ENCODE peak calls at places on chromosomes 2 and 18, in six cellular contexts. F is K562, J is gastrocnemius medialis, A is stomach, R is ascending aorta, D is fibroblast of lung. Z is an unnamed sample. For H3K4me1, the result is how much of the 10 kb centered on the place peaks cover.

GRCh38 chr2:240400319-240401161 is 34.9 kb upstream of the GPC1 start:
- DNase-seq in F (no peak), J (no peak), A (peak), R (peak), D (no peak), Z (no peak)

GRCh38 chr18:79493211-79493800 is 97.6 kb downstream of the NFATC1 start:
- DNase-seq in F (no peak), J (no peak), A (no peak), R (peak), D (no peak), Z (peak)

GRCh38 chr2:240564571-240565266 is 3.6 kb upstream of the RNPEPL1 start:
- DNase-seq in F (no peak), J (peak), A (no peak), R (no peak), D (no peak), Z (peak)

GRCh38 chr2:152587187-152587947 is 129.9 kb downstream of the PRPF40A start:
- DNase-seq in F (peak), J (no peak), A (no peak), R (no peak), D (peak), Z (no peak)

GRCh38 chr18:76307293-76307690 is 187.8 kb downstream of the ZNF516 start:
- DNase-seq in F (no peak), J (no peak), A (no peak), R (no peak), D (no peak), Z (no peak)

GRCh38 chr2:119442850-119443249 is 11.2 kb downstream of the TMEM37 start:
- DNase-seq in F (no peak), J (no peak), A (no peak), R (peak), D (no peak), Z (no peak)

GRCh38 chr2:132664096-132664495 is 5.9 kb downstream of the LYPD1 start:
- DNase-seq in F (no peak), J (no peak), A (no peak), R (no peak), D (peak), Z (no peak)

GRCh38 chr2:30193104-30193681 is 38.1 kb upstream of the LBH start:
- DNase-seq in F (peak), J (no peak), A (peak), R (no peak), D (peak), Z (no peak)

GRCh38 chr18:45874501-45875184 is 49.2 kb downstream of the SIGLEC15 start:
- DNase-seq in F (no peak), J (no peak), A (no peak), R (no peak), D (peak), Z (no peak)

GRCh38 chr2:3377279-3377611 is 373 bp downstream of the EIPR1 start:
- DNase-seq in F (no peak), J (no peak), A (no peak), R (no peak), D (peak), Z (no peak)

GRCh38 chr2:241891988-241892298 is 22.4 kb downstream of the RTP5 start:
- DNase-seq in F (no peak), J (no peak), A (no peak), R (no peak), D (no peak), Z (no peak)

GRCh38 chr2:237685408-237685807 is 58.0 kb downstream of the LRRFIP1 start:
- DNase-seq in F (no peak), J (no peak), A (no peak), R (peak), D (no peak), Z (no peak)

GRCh38 chr2:47661310-47661709 is 121.6 kb upstream of the MSH6 start:
- DNase-seq in F (no peak), J (no peak), A (no peak), R (no peak), D (no peak), Z (no peak)

GRCh38 chr2:151632993-151633592 is 101.2 kb downstream of the NEB start:
- DNase-seq in F (no peak), J (no peak), A (no peak), R (no peak), D (no peak), Z (no peak)

GRCh38 chr2:160493227-160494028 is at the start of gene RBMS1:
- DNase-seq in F (peak), J (peak), A (peak), R (peak), D (peak), Z (peak)

GRCh38 chr2:134621939-134622705 is 96.7 kb downstream of the TMEM163 start:
- DNase-seq in F (no peak), J (no peak), A (no peak), R (no peak), D (peak), Z (no peak)

GRCh38 chr18:69557246-69557781 is 156.6 kb downstream of the DOK6 start:
- DNase-seq in F (no peak), J (no peak), A (no peak), R (no peak), D (no peak), Z (no peak)

GRCh38 chr2:30439879-30440278 is 7.2 kb upstream of the LCLAT1 start:
- DNase-seq in F (no peak), J (no peak), A (no peak), R (no peak), D (no peak), Z (no peak)

GRCh38 chr18:47901624-47902362 is 28.7 kb downstream of the SMAD2 start:
- DNase-seq in F (no peak), J (no peak), A (no peak), R (no peak), D (no peak), Z (no peak)

GRCh38 chr18:47895565-47896250 is 34.8 kb downstream of the SMAD2 start:
- DNase-seq in F (no peak), J (no peak), A (no peak), R (no peak), D (no peak), Z (no peak)

GRCh38 chr18:47898696-47899095 is 31.8 kb downstream of the SMAD2 start:
- DNase-seq in F (no peak), J (no peak), A (no peak), R (no peak), D (no peak), Z (no peak)

GRCh38 chr18:47898055-47898454 is 32.4 kb downstream of the SMAD2 start:
- DNase-seq in F (no peak), J (no peak), A (no peak), R (no peak), D (no peak), Z (no peak)

GRCh38 chr18:47899107-47899840 is 31.2 kb downstream of the SMAD2 start:
- DNase-seq in F (no peak), J (no peak), A (no peak), R (no peak), D (peak), Z (no peak)
- H3K4me1 ChIP-seq in F (under half), J (under half), A (under half), R (under half), D (under half), Z (under half)

GRCh38 chr2:23544589-23545295 is 159.8 kb downstream of the KLHL29 start:
- DNase-seq in F (no peak), J (no peak), A (no peak), R (no peak), D (no peak), Z (no peak)
- H3K4me1 ChIP-seq in F (under half), J (under half), A (under half), R (under half), D (under half), Z (under half)

GRCh38 chr2:69280017-69280671 is 106.9 kb downstream of the GFPT1 start:
- DNase-seq in F (no peak), J (no peak), A (no peak), R (no peak), D (no peak), Z (no peak)
- H3K4me1 ChIP-seq in F (under half), J (under half), A (under half), R (under half), D (under half), Z (under half)

GRCh38 chr18:9153281-9153680 is 16.7 kb downstream of the ANKRD12 start:
- DNase-seq in F (no peak), J (no peak), A (no peak), R (no peak), D (no peak), Z (no peak)

GRCh38 chr18:9146224-9146623 is 9.6 kb downstream of the ANKRD12 start:
- DNase-seq in F (no peak), J (no peak), A (no peak), R (no peak), D (no peak), Z (no peak)

GRCh38 chr18:9150116-9150515 is 13.5 kb downstream of the ANKRD12 start:
- DNase-seq in F (no peak), J (no peak), A (no peak), R (no peak), D (no peak), Z (no peak)

GRCh38 chr18:9147440-9148238 is 11.1 kb downstream of the ANKRD12 start:
- DNase-seq in F (no peak), J (peak), A (no peak), R (peak), D (peak), Z (no peak)

GRCh38 chr18:9148239-9148552 is 11.6 kb downstream of the ANKRD12 start:
- DNase-seq in F (no peak), J (no peak), A (no peak), R (no peak), D (no peak), Z (no peak)
- H3K4me1 ChIP-seq in F (under half), J (half or more), A (under half), R (under half), D (under half), Z (under half)

GRCh38 chr2:236166781-236167296 is 1.3 kb downstream of the GBX2 start:
- DNase-seq in F (no peak), J (no peak), A (no peak), R (no peak), D (no peak), Z (no peak)
- H3K4me1 ChIP-seq in F (under half), J (under half), A (under half), R (under half), D (under half), Z (under half)

DNA sequence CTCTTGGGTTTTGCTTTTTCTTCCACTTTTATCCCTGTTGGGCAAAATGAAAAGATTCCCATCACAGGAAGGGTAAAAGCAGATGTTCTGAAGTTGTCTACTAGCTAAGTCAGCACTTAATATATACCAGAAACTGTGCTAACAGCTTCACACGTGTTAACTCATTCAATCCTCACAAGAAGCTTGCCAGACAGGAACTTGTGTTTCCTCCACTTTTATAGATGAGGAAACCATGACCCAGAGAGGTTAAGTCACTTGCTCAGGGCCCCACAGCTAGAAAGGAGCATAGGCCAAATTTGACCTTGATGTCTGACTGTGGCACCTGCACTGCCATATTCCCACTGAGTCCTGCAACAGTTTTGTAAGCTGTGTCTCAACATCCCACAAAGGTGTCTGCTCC is 76.8 kb upstream of the EPC2 start:
- DNase-seq in F (no peak), J (no peak), A (no peak), R (no peak), D (no peak), Z (no peak)
- H3K4me1 ChIP-seq in F (under half), J (under half), A (under half), R (under half), D (under half), Z (under half)

GRCh38 chr2:157420771-157421323 is 23.0 kb downstream of the CYTIP start:
- DNase-seq in F (no peak), J (no peak), A (no peak), R (no peak), D (no peak), Z (no peak)
- H3K4me1 ChIP-seq in F (under half), J (under half), A (under half), R (under half), D (under half), Z (under half)

Z was measured in breast epithelium.